ENCODE peak calls at places on chromosomes 7 and 10, in seven cellular contexts. D, Z, W, T, E, S and U are unnamed samples.

GRCh38 chr10:112732277-112732891 is 217.7 kb upstream of the TCF7L2 start:
- DNase-seq in W (no peak), Z (no peak), S (peak), E (peak), D (no peak), T (no peak), U (no peak)

GRCh38 chr10:11677480-11677879 is 64.7 kb upstream of the ECHDC3 start:
- DNase-seq in T (no peak), Z (no peak), S (no peak), W (no peak), D (no peak), E (no peak), U (no peak)

GRCh38 chr10:22334414-22335203 is 10.7 kb upstream of the SPAG6 start:
- DNase-seq in S (no peak), D (peak), W (no peak), T (peak), E (no peak), Z (no peak), U (no peak)

GRCh38 chr10:129712000-129712399 is 245.0 kb downstream of the MGMT start:
- DNase-seq in Z (no peak), W (no peak), E (no peak), D (peak), T (no peak), S (no peak), U (no peak)

GRCh38 chr7:151386301-151387160 is 23.3 kb downstream of the WDR86 start:
- DNase-seq in E (no peak), T (no peak), W (no peak), D (no peak), Z (no peak), S (no peak), U (no peak)

GRCh38 chr7:158258411-158259130 is 329.1 kb downstream of the PTPRN2 start:
- DNase-seq in S (no peak), W (no peak), T (no peak), D (no peak), E (no peak), Z (no peak), U (no peak)

GRCh38 chr10:16187161-16187560 is 249.6 kb upstream of the PTER start:
- DNase-seq in E (no peak), Z (no peak), W (no peak), D (no peak), S (no peak), T (no peak), U (no peak)

GRCh38 chr7:21777916-21778315 is 167.8 kb downstream of the CDCA7L start:
- DNase-seq in D (no peak), T (no peak), S (no peak), E (no peak), Z (no peak), W (no peak), U (no peak)

GRCh38 chr10:109588259-109588658 is 335.1 kb downstream of the XPNPEP1 start:
- DNase-seq in D (no peak), E (no peak), Z (no peak), S (no peak), W (no peak), T (no peak), U (no peak)

GRCh38 chr10:101597036-101597435 is 8.9 kb downstream of the DPCD start:
- DNase-seq in D (peak), T (no peak), E (no peak), S (no peak), W (no peak), Z (no peak), U (no peak)

GRCh38 chr10:19021162-19021561 is 27.4 kb upstream of the MALRD1 start:
- DNase-seq in Z (no peak), E (no peak), D (no peak), S (no peak), T (no peak), W (no peak), U (no peak)

DNA sequence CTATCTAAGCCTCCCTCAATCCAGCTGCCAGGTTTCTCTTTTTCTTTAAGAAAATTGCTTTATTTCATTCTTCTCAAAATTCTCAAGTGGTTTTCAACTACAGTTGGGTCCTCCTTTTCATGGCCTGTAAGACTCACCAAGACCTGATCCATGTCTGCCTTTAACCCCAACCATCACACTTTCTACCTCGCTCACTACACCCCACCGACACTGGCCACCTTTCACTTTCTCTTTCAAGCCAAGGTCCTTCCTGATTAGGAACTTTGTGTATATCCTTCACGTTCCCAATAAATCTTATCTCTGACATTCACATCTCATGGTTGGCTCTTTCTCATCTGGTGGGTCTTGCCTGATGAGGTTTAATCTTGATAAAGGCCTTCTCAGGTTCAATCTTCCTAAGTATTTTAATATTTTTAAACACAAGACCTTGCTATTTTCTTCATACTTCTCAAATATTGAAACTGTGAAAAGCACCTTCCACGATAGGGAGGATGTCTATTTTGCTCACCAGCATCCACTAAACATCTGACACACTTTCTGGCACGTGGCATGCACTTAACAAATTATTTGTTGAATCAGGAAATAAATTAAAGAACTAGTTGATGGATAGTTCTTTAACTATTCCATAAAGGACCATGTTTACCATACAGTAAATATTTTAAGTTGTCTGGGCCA is 624.8 kb downstream of the GRID1 start:
- DNase-seq in S (no peak), T (no peak), W (no peak), Z (no peak), D (no peak), E (no peak), U (no peak)
- H3K4me3 ChIP-seq in S (no peak), T (no peak), W (no peak), Z (no peak), D (no peak), E (no peak), U (no peak)

GRCh38 chr7:156580036-156580435 is 60.5 kb upstream of the RNF32 start:
- DNase-seq in Z (no peak), E (no peak), T (no peak), D (no peak), W (no peak), S (no peak), U (no peak)

GRCh38 chr7:156578578-156578940 is 62.0 kb upstream of the RNF32 start:
- DNase-seq in W (no peak), T (no peak), E (no peak), D (peak), S (no peak), Z (no peak), U (no peak)

GRCh38 chr7:156579566-156579965 is 61.0 kb upstream of the RNF32 start:
- DNase-seq in S (no peak), Z (no peak), T (no peak), E (no peak), W (no peak), D (peak), U (no peak)

GRCh38 chr7:156577645-156578577 is 62.7 kb upstream of the RNF32 start:
- DNase-seq in W (no peak), S (no peak), Z (no peak), T (no peak), E (no peak), D (no peak), U (no peak)

DNA sequence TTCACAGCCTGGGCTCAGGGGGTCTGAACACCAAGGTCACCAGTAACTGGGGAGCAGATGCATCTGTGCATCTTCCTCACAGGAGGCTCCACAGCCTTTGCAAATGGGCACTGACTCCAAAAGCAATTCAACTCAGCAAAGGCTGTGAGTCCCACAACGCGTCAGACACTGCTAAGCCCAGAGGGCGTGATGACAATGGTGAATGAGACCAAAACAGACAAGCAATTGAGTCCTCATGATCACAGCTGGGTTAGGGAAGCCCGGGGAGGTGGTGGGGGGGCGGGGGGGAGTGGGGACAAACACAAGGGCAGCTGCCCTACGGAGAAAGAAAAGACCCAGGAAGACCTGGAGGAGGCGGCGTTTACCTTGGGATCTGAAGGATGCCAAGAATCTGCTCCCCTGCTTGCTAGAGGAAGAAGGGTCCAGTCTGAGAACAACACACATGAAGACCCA is 61.6 kb upstream of the RNF32 start:
- DNase-seq in S (no peak), W (no peak), Z (no peak), D (peak), E (no peak), T (no peak), U (no peak)
- H3K4me3 ChIP-seq in S (no peak), W (no peak), Z (no peak), D (no peak), E (no peak), T (no peak), U (no peak)

DNA sequence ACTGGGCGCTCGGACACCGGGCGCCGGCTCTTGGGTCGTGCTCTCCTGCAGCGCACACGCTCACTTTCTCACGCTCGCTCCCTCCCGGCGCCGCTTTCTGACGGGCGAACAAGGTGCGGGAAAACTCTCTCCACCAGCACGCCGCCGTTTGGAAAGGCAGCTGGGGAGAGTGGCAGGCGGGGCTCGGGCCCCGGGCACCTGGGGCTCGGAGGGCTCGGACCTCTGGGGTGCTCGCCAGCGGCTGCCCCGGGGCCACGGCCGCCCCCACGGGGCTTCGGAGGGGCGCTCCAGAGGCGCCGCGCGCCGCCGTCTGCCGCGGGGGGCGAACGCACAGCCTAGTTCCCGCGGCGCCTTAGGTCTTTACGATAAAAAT is 391 bp upstream of the EPC1 start:
- DNase-seq in E (no peak), D (no peak), S (no peak), T (no peak), Z (no peak), W (no peak), U (no peak)
- H3K4me3 ChIP-seq in E (peak), D (peak), S (peak), T (peak), Z (peak), W (peak), U (peak)

GRCh38 chr10:64036996-64037666 is 515.9 kb downstream of the REEP3 start:
- DNase-seq in E (no peak), D (no peak), S (no peak), T (no peak), Z (peak), W (no peak), U (no peak)

GRCh38 chr10:64039208-64039607 is 518.0 kb downstream of the REEP3 start:
- DNase-seq in D (no peak), E (no peak), S (no peak), W (no peak), T (no peak), Z (no peak), U (no peak)

GRCh38 chr10:64038097-64038496 is 516.9 kb downstream of the REEP3 start:
- DNase-seq in D (no peak), T (no peak), S (no peak), W (no peak), Z (no peak), E (no peak), U (no peak)

GRCh38 chr10:64033710-64034109 is 512.5 kb downstream of the REEP3 start:
- DNase-seq in Z (no peak), D (no peak), W (no peak), S (no peak), T (no peak), E (no peak), U (no peak)

DNA sequence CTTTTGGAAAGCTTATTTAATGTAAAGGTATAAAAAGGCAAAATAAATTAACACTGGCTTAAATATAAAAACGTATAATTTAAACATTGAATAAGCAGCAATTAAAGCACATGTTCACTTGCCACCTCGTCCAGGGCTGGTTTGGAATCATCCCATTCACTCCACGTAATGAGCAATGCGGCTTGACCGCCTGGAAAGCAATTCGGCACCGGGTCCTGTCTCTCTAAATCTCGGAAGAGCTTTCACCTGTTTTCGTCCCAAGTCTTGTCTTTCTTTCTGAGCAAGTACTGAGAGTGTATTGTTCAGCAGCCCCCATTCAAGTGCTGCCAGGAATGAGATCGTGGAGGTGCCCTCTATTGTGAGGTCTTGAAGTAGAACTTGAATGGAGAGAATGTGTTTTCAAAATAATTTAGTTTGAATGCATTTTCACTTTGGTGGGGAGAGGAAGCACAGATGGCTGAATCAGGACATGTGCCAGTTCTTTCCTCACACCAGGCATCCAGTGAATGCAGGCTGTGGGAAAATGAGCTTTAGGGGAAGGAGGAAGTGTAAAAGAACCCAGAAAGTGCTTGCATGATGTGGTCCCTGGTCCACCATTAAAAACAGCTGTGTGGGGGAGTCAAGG is 515.2 kb downstream of the REEP3 start:
- DNase-seq in E (peak), T (no peak), D (no peak), S (no peak), Z (no peak), W (no peak), U (no peak)
- H3K4me3 ChIP-seq in E (no peak), T (no peak), D (no peak), S (no peak), Z (no peak), W (no peak), U (no peak)

GRCh38 chr7:70738080-70738479 is 393.9 kb upstream of the GALNT17 start:
- DNase-seq in Z (peak), W (no peak), D (peak), E (peak), S (no peak), T (no peak), U (no peak)

GRCh38 chr7:70734436-70734835 is 397.5 kb upstream of the GALNT17 start:
- DNase-seq in T (no peak), D (no peak), Z (no peak), S (no peak), W (no peak), E (no peak), U (no peak)

GRCh38 chr7:70738486-70738885 is 393.5 kb upstream of the GALNT17 start:
- DNase-seq in W (no peak), E (no peak), S (no peak), T (no peak), D (no peak), Z (no peak), U (no peak)

GRCh38 chr7:70735313-70735712 is 396.6 kb upstream of the GALNT17 start:
- DNase-seq in E (no peak), S (no peak), D (no peak), Z (no peak), W (no peak), T (no peak), U (no peak)

GRCh38 chr7:70736715-70737460 is 395.1 kb upstream of the GALNT17 start:
- DNase-seq in E (peak), Z (no peak), T (no peak), S (peak), W (peak), D (no peak), U (peak)
- H3K4me3 ChIP-seq in E (peak), Z (no peak), T (no peak), S (no peak), W (no peak), D (no peak), U (peak)

DNA sequence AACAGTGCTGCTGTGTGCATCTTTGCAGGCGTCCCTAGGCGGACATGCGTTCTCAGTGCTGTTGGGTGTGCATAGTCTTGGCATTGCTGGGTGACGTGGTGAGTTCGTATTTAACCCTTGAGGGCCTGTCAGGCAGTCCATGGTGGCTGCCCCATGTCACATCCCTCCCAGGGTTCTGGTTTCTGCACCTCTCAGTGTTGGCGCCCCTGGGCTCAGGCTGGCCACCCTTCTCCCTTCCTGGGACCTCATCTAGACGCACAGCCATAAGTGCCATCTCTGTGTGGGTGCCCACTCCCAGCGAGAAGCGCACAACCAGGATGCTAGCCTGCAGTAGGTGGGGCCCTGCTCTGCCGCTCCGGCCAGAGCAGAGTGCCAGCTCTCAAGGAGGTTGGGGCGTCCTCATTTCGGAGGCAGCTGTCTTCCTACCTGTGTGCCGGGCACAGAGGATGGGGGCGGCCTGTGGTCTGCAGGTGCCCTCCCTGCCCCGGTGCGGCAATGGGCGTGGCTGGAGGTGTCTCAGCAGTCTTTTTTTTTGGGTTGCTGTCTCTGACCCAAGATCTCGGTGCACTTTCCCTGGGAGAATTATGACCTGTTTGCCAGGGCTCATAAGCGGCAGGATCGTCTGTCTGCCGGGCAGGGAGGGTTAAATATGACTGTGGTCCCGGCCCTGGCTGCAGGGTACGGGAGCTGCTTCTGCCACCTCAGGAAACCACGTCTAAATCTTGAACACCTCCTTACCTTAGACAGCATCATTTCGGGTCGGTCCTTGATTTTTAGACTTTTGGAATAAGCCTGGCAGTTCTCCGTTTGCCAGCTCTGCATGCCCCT is 6.5 kb downstream of the INPP5A start:
- DNase-seq in D (peak), T (no peak), Z (no peak), W (no peak), S (no peak), E (no peak), U (no peak)
- H3K4me3 ChIP-seq in D (no peak), T (no peak), Z (no peak), W (no peak), S (no peak), E (no peak), U (no peak)

GRCh38 chr7:37820708-37821468 is 27.5 kb upstream of the NME8 start:
- DNase-seq in W (no peak), E (no peak), T (no peak), D (no peak), S (no peak), Z (no peak), U (no peak)
- H3K4me3 ChIP-seq in W (no peak), E (no peak), T (no peak), D (no peak), S (no peak), Z (no peak), U (no peak)

GRCh38 chr10:6128591-6129383 is 40.0 kb downstream of the RBM17 start:
- DNase-seq in T (peak), S (peak), E (peak), Z (no peak), W (no peak), D (peak), U (no peak)
- H3K4me3 ChIP-seq in T (no peak), S (no peak), E (no peak), Z (no peak), W (no peak), D (no peak), U (peak)

DNA sequence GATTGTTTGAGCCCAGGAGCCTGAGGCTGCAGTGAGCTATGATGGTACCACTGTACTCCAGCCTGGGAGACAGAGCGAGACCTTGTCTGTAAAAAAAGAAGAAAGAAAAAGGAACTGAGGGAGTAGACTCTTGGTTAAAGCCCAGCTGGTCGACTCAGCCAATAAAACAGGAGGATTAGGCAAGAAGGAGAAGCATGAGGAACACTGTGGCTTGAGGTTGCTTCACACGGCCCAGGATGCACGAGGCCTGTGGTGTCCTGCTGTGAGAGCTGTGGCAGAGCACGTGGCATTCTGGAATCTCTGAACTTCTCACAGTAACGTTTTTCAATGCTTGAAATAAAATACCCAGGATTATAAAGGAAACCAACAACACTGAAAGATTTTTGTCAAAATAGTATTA is 93.3 kb downstream of the CUL2 start:
- DNase-seq in Z (peak), S (no peak), E (peak), D (no peak), W (no peak), T (no peak), U (no peak)
- H3K4me3 ChIP-seq in Z (no peak), S (no peak), E (no peak), D (no peak), W (no peak), T (no peak), U (no peak)